ENCODE peak calls at places on chromosomes 6 and 20, in six cellular contexts. C is left cardiac atrium; Y is stimulated activated CD4-positive, alpha-beta T cell treated with anti-CD3 and anti-CD28 coated beads, TNF-alpha, amount 100 ng/mL, for 24 hours; S is activated naive CD4-positive, alpha-beta T cell; F is pancreas; R is activated T-helper 1 cell treated with Interleukin-2 at 50 U/mL for 16 hours. A is an unnamed sample.

GRCh38 chr20:40442181-40442963 is 246.7 kb downstream of the MAFB start:
- DNase-seq in C (no peak), Y (no peak), S (no peak), F (no peak), R (no peak), A (no peak)

GRCh38 chr6:119226089-119226488 is 123.5 kb downstream of the MAN1A1 start:
- DNase-seq in C (no peak), Y (no peak), S (no peak), F (no peak), R (no peak), A (no peak)

GRCh38 chr6:90835584-90836212 is 248.8 kb upstream of the MAP3K7 start:
- DNase-seq in C (no peak), Y (no peak), S (no peak), F (peak), R (no peak), A (no peak)

GRCh38 chr6:40912158-40912946 is 126.7 kb downstream of the UNC5CL start:
- DNase-seq in C (peak), Y (no peak), S (no peak), F (peak), R (no peak), A (no peak)

GRCh38 chr6:6751197-6751596 is 162.7 kb downstream of the LY86 start:
- DNase-seq in C (no peak), Y (no peak), S (no peak), F (no peak), R (no peak), A (no peak)

GRCh38 chr6:90221403-90221802 is 75.2 kb downstream of the BACH2 start:
- DNase-seq in C (no peak), Y (no peak), S (no peak), F (no peak), R (no peak), A (no peak)

GRCh38 chr20:7291319-7291943 is 523.9 kb downstream of the BMP2 start:
- DNase-seq in C (no peak), Y (no peak), S (no peak), F (no peak), R (no peak), A (no peak)

GRCh38 chr6:11944111-11944510 is 68.0 kb upstream of the HIVEP1 start:
- DNase-seq in C (no peak), Y (no peak), S (no peak), F (no peak), R (no peak), A (no peak)

GRCh38 chr6:137297887-137298286 is 78.7 kb upstream of the IFNGR1 start:
- DNase-seq in C (no peak), Y (no peak), S (no peak), F (no peak), R (no peak), A (no peak)

GRCh38 chr20:34222208-34222607 is 19.0 kb upstream of the ASIP start:
- DNase-seq in C (no peak), Y (no peak), S (no peak), F (no peak), R (no peak), A (no peak)

GRCh38 chr20:21257192-21257591 is 45.9 kb upstream of the XRN2 start:
- DNase-seq in C (no peak), Y (no peak), S (no peak), F (no peak), R (no peak), A (no peak)

GRCh38 chr6:146312606-146313005 is 231.0 kb upstream of the RAB32 start:
- DNase-seq in C (no peak), Y (no peak), S (no peak), F (no peak), R (no peak), A (no peak)

GRCh38 chr20:47727170-47727880 is 58.0 kb downstream of the SULF2 start:
- DNase-seq in C (peak), Y (peak), S (peak), F (no peak), R (peak), A (peak)

GRCh38 chr20:36344517-36345132 is 38.5 kb downstream of the DLGAP4 start:
- DNase-seq in C (peak), Y (no peak), S (no peak), F (peak), R (no peak), A (no peak)

GRCh38 chr6:52575490-52575868 is 1.4 kb downstream of the TRAM2 start:
- DNase-seq in C (no peak), Y (no peak), S (no peak), F (no peak), R (no peak), A (no peak)

GRCh38 chr6:96836579-96837137 is 619 bp downstream of the GPR63 start:
- DNase-seq in C (no peak), Y (no peak), S (no peak), F (peak), R (no peak), A (peak)

GRCh38 chr20:45218133-45218532 is 3.0 kb upstream of the SEMG2 start:
- DNase-seq in C (no peak), Y (no peak), S (no peak), F (no peak), R (no peak), A (no peak)

GRCh38 chr6:145733770-145734169 is 1.6 kb downstream of the EPM2A start:
- DNase-seq in C (no peak), Y (no peak), S (no peak), F (no peak), R (no peak), A (no peak)

GRCh38 chr6:20978176-20978614 is 443.9 kb downstream of the CDKAL1 start:
- DNase-seq in C (no peak), Y (no peak), S (no peak), F (no peak), R (no peak), A (no peak)

GRCh38 chr6:37516076-37516919 is 16.6 kb upstream of the CCDC167 start:
- DNase-seq in C (peak), Y (peak), S (peak), F (peak), R (peak), A (peak)

GRCh38 chr6:47083586-47084047 is 41.5 kb upstream of the ADGRF1 start:
- DNase-seq in C (peak), Y (no peak), S (no peak), F (peak), R (no peak), A (no peak)

GRCh38 chr6:136429264-136429663 is 121.0 kb downstream of the MAP7 start:
- DNase-seq in C (no peak), Y (no peak), S (no peak), F (no peak), R (no peak), A (no peak)

GRCh38 chr6:121597654-121598053 is 162.2 kb downstream of the GJA1 start:
- DNase-seq in C (no peak), Y (no peak), S (no peak), F (no peak), R (no peak), A (no peak)

GRCh38 chr6:20793174-20793573 is 258.9 kb downstream of the CDKAL1 start:
- DNase-seq in C (no peak), Y (no peak), S (no peak), F (no peak), R (no peak), A (no peak)